ENCODE peak calls at places on chromosome X, in nine cellular contexts. Y is neural progenitor cell, M is omental fat pad, T is heart right ventricle, U is HFFc6, O is cardiac fibroblast, G is GM06990, V is fibroblast of lung, E is GM12864. R is an unnamed sample.

GRCh38 chrX:38175140-38175539 is 45.5 kb downstream of the SRPX start:
- DNase-seq in Y (peak; percentile 69), O (peak; percentile 21), E (no peak), M (no peak), V (no peak), T (no peak), U (peak; percentile 13), G (no peak), R (peak; percentile 12)

GRCh38 chrX:153944140-153944799 is at the start of gene RENBP:
- DNase-seq in V (no peak), E (no peak), G (no peak), T (peak; percentile 64), M (no peak), O (no peak), Y (peak; percentile 76), U (no peak), R (no peak)

GRCh38 chrX:2423293-2423692 is 77.5 kb downstream of the DHRSX start:
- DNase-seq in T (no peak), E (no peak), U (peak; percentile 43), O (peak; percentile 79), Y (no peak), V (no peak), M (no peak), G (no peak), R (no peak)

GRCh38 chrX:74536142-74537010 is 78.0 kb downstream of the RLIM start:
- DNase-seq in E (no peak), Y (peak; percentile 64), U (peak; percentile 73), O (peak; percentile 78), V (peak; percentile 89), M (peak; percentile 57), G (peak; percentile 42), T (peak; percentile 83), R (peak; percentile 65)

GRCh38 chrX:23003121-23003520 is 3.4 kb downstream of the DDX53 start:
- DNase-seq in T (no peak), O (peak; percentile 47), V (peak; percentile 47), E (no peak), G (no peak), Y (no peak), U (peak; percentile 43), M (no peak), R (no peak)

GRCh38 chrX:69070949-69071650 is 94.2 kb downstream of the PJA1 start:
- DNase-seq in E (no peak), M (peak; percentile 23), V (no peak), T (peak; percentile 78), O (no peak), U (no peak), G (no peak), Y (no peak), R (no peak)

GRCh38 chrX:66731398-66731797 is 92.5 kb upstream of the EDA2R start:
- DNase-seq in O (peak; percentile 73), U (peak; percentile 50), E (no peak), T (no peak), M (no peak), Y (peak; percentile 63), G (no peak), V (peak; percentile 14), R (peak; percentile 23)

GRCh38 chrX:12443534-12444098 is 305.3 kb downstream of the FRMPD4 start:
- DNase-seq in Y (no peak), T (no peak), G (peak; percentile 56), V (no peak), M (no peak), E (peak; percentile 22), U (no peak), O (no peak), R (peak; percentile 36)

GRCh38 chrX:31181377-31182038 is 109.7 kb upstream of the FTHL17 start:
- DNase-seq in U (no peak), G (no peak), M (no peak), E (no peak), Y (no peak), O (no peak), V (no peak), T (no peak), R (no peak)

GRCh38 chrX:121389976-121390709 is 342.7 kb downstream of the GLUD2 start:
- DNase-seq in G (no peak), U (no peak), E (no peak), O (peak; percentile 14), T (no peak), Y (no peak), M (no peak), V (no peak), R (no peak)

GRCh38 chrX:53599781-53600396 is 86.6 kb downstream of the HUWE1 start:
- DNase-seq in V (no peak), E (no peak), U (no peak), Y (no peak), M (no peak), O (no peak), G (no peak), T (no peak), R (no peak)

GRCh38 chrX:106613277-106613676 is 1.5 kb downstream of the RADX start:
- DNase-seq in M (no peak), G (no peak), Y (no peak), V (no peak), O (no peak), U (no peak), T (no peak), E (no peak), R (no peak)

DNA sequence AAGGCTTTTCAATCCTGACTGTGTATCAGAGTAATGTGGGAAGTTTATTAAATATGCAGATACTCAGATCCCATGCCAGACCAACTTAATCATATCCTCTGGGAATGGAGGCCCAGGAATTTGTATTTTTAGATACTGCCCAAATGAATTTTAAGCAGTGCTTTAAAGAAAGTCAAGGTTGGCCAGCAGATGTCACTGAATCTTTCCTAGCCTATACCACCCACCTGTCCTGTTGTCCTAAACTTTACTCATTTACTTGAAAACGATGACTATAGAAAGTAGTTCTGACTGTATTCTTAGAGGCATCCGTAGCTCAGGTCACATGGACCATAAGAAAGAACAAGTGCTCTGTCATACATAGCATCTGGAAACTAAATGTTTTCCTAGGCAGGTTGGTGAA is 79.9 kb downstream of the AMOT start:
- DNase-seq in V (peak; percentile 2), M (no peak), T (no peak), G (peak; percentile 16), U (no peak), Y (no peak), E (no peak), O (no peak), R (peak; percentile 12)
- TF ChIP-seq CTCF in V (no peak), M (no peak), T (no peak), G (peak; percentile 29), U (no peak), Y (no peak), E (no peak), O (no peak), R (peak; percentile 25)

GRCh38 chrX:8743126-8743732 is 11.3 kb upstream of the ANOS1 start:
- DNase-seq in Y (peak; percentile 59), V (peak; percentile 38), O (peak; percentile 33), G (no peak), U (peak; percentile 17), E (no peak), M (peak; percentile 45), T (peak; percentile 28), R (peak; percentile 53)

GRCh38 chrX:8749697-8750096 is 17.8 kb upstream of the ANOS1 start:
- DNase-seq in G (no peak), E (no peak), M (no peak), Y (no peak), U (no peak), V (no peak), O (no peak), T (no peak), R (no peak)

DNA sequence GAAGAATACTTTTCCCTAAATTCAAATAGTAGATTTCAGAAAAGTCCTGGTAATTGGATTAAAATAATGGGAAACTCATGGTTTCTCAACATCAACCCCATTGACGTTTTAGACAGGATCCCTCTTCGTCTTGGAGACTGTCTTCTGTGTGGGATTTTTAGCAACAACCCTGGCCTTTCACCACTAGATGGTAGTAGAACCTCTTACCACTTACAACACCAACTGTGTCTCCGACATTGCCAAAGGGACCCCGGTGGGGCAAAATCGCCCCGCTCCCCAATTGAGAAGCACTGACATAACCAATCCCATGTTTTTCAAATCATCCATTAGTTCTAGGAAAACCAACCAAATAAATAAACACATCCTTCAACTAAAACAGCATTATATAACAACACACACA is 16.9 kb upstream of the ANOS1 start:
- DNase-seq in E (no peak), M (no peak), Y (peak; percentile 43), U (no peak), T (no peak), V (peak; percentile 54), O (peak; percentile 34), G (no peak), R (peak; percentile 40)
- TF ChIP-seq CTCF in E (peak; percentile 53), M (no peak), Y (peak; percentile 59), U (peak; percentile 77), T (peak; percentile 55), V (peak; percentile 49), O (peak; percentile 51), G (peak; percentile 72), R (peak; percentile 62)

DNA sequence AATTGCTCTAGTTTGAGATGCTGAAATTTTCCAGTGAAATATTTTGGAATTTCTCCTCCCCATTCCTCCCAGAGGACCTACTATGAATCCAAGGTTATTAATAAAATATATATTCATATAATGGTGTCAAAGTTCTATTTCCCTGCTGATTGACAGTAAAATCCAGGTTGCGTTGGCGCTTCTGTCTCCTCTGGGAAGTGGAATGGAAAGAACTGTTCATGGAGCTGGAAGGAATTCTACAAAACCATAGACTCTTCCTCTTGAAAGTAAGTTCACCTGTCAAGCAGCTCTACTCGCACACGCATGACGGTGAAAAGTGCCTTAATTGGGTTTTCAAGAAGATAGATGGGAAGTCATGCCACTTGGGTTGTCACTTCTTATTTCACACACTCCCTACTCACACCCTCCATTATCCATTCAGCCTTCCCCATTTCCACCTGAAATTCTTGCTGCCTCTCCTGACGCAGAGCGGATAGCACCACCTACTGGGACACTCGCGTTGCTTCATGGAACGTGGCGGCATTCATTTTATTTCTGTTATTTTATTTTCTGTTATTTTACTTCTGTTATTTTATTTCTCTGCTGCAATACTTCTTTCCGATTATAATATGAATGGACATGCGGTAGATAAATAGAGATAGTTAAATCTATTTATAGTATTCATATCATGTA is 351.5 kb downstream of the NLGN4X start:
- DNase-seq in Y (peak; percentile 61), T (no peak), E (no peak), O (peak; percentile 0), M (no peak), U (no peak), G (no peak), V (no peak), R (no peak)
- TF ChIP-seq CTCF in Y (peak; percentile 78), T (peak; percentile 34), E (peak; percentile 37), O (no peak), M (no peak), U (peak; percentile 42), G (peak; percentile 20), V (no peak), R (peak; percentile 64)

GRCh38 chrX:113260474-113260873 is 419.8 kb upstream of the AMOT start:
- DNase-seq in Y (peak; percentile 8), U (no peak), M (no peak), G (no peak), E (no peak), V (no peak), T (no peak), O (peak; percentile 8), R (no peak)
- TF ChIP-seq CTCF in Y (peak; percentile 52), U (no peak), M (no peak), G (peak; percentile 28), E (peak; percentile 36), V (no peak), T (no peak), O (peak; percentile 26), R (no peak)

DNA sequence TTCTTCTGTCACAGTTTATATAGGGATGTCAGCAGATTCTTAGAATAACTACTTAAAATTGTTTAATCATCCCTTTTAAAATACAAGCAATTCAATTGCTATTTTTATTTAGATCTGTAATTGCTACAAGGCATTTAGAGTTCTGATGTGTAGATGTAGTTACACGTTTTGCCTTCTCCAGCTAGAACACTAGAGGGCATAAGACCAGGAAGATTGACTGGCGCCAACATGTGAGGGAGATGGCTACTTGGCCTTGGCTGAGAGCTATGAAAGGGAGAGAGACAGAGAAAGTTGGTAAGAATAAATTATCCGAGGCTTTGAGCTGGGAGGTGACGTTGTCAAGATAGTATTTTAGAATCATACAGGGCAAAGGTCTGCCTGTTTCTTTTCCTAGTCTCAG is 563.7 kb upstream of the PRKX start:
- DNase-seq in U (no peak), V (no peak), O (no peak), G (no peak), E (no peak), Y (no peak), T (no peak), M (no peak), R (no peak)
- TF ChIP-seq CTCF in U (no peak), V (no peak), O (no peak), G (peak; percentile 15), E (no peak), Y (peak; percentile 45), T (no peak), M (no peak), R (peak; percentile 27)

R was measured in GM13977.